ENCODE peak calls at places on chromosomes 5 and 9, in six cellular contexts. K is Calu3; R is stimulated activated CD8-positive, alpha-beta memory T cell treated with anti-CD3 and anti-CD28 coated beads, Interleukin-7, amount 100 ng/mL, for 1 hour; H is left colon; J is GM20000; U is fibroblast of the conjunctiva. B is an unnamed sample.

GRCh38 chr5:89199306-89199705 is 316.3 kb upstream of the MEF2C start:
- DNase-seq in K (no peak), R (no peak), H (no peak), J (no peak), U (no peak), B (no peak)

GRCh38 chr5:141515946-141516647 is 27.2 kb downstream of the PCDHGC5 start:
- DNase-seq in K (no peak), R (no peak), H (no peak), J (no peak), U (no peak), B (no peak)

GRCh38 chr5:44002381-44002901 is 386.8 kb downstream of the FGF10 start:
- DNase-seq in K (peak; percentile 61), R (no peak), H (no peak), J (no peak), U (peak; percentile 26), B (no peak)

GRCh38 chr9:88949425-88949824 is 41.8 kb upstream of the S1PR3 start:
- DNase-seq in K (no peak), R (no peak), H (no peak), J (no peak), U (peak; percentile 29), B (no peak)

GRCh38 chr9:88721028-88721427 is 186.1 kb downstream of the NXNL2 start:
- DNase-seq in K (no peak), R (no peak), H (no peak), J (no peak), U (peak; percentile 53), B (no peak)

GRCh38 chr5:170632985-170633234 is 129.1 kb downstream of the KCNIP1 start:
- DNase-seq in K (peak; percentile 83), R (peak; percentile 15), H (peak; percentile 34), J (peak; percentile 87), U (no peak), B (no peak)

GRCh38 chr9:81607593-81608288 is 81.6 kb downstream of the TLE1 start:
- DNase-seq in K (no peak), R (no peak), H (no peak), J (no peak), U (no peak), B (no peak)

GRCh38 chr9:38244971-38245370 is 147.5 kb upstream of the ALDH1B1 start:
- DNase-seq in K (no peak), R (no peak), H (no peak), J (no peak), U (no peak), B (no peak)

GRCh38 chr9:133113163-133113927 is 7.7 kb downstream of the RALGDS start:
- DNase-seq in K (no peak), R (no peak), H (peak; percentile 35), J (no peak), U (no peak), B (no peak)

GRCh38 chr9:78919701-78920100 is 622.8 kb downstream of the PSAT1 start:
- DNase-seq in K (no peak), R (no peak), H (no peak), J (no peak), U (no peak), B (no peak)

GRCh38 chr9:32524558-32525461 is 1.2 kb downstream of the RIGI start:
- DNase-seq in K (peak; percentile 11), R (no peak), H (no peak), J (no peak), U (no peak), B (no peak)

GRCh38 chr5:34682926-34683623 is 26.9 kb downstream of the RAI14 start:
- DNase-seq in K (peak; percentile 39), R (no peak), H (no peak), J (no peak), U (no peak), B (no peak)

GRCh38 chr9:32986971-32987370 is 14.5 kb downstream of the APTX start:
- DNase-seq in K (no peak), R (no peak), H (no peak), J (no peak), U (no peak), B (no peak)

GRCh38 chr5:64497390-64497789 is 8.4 kb upstream of the RGS7BP start:
- DNase-seq in K (no peak), R (no peak), H (no peak), J (no peak), U (no peak), B (no peak)

GRCh38 chr5:36272136-36272665 is 29.5 kb downstream of the RANBP3L start:
- DNase-seq in K (no peak), R (no peak), H (no peak), J (no peak), U (no peak), B (no peak)

GRCh38 chr5:139215176-139215975 is 17.2 kb upstream of the SIL1 start:
- DNase-seq in K (no peak), R (no peak), H (no peak), J (no peak), U (no peak), B (no peak)

GRCh38 chr5:25562656-25563055 is 917.9 kb upstream of the CDH10 start:
- DNase-seq in K (no peak), R (no peak), H (no peak), J (no peak), U (no peak), B (no peak)

GRCh38 chr5:28779161-28779754 is 1740.9 kb upstream of the CDH9 start:
- DNase-seq in K (no peak), R (no peak), H (no peak), J (no peak), U (no peak), B (peak; percentile 63)

GRCh38 chr5:56588636-56589485 is 226.5 kb upstream of the MAP3K1 start:
- DNase-seq in K (no peak), R (no peak), H (peak; percentile 68), J (peak; percentile 84), U (no peak), B (no peak)

GRCh38 chr9:119216891-119217290 is 152.3 kb downstream of the BRINP1 start:
- DNase-seq in K (no peak), R (no peak), H (peak; percentile 35), J (no peak), U (no peak), B (no peak)

GRCh38 chr9:27053369-27054057 is 48.0 kb upstream of the LRRC19 start:
- DNase-seq in K (no peak), R (no peak), H (no peak), J (no peak), U (no peak), B (no peak)